ENCODE peak calls at places on chromosomes 4 and X, in five cellular contexts. One of them, this sample, is unnamed.

GRCh38 chr4:183304067-183304466 is 16.0 kb downstream of the CLDN22 start:
- DNase-seq in K562: no peak
- DNase-seq in GM12878: no peak
- DNase-seq in WTC11: no peak
- DNase-seq in HepG2: no peak
- DNase-seq in this sample: no peak

GRCh38 chrX:10129229-10129628 is 27.5 kb upstream of the CLCN4 start:
- DNase-seq in HepG2: no peak
- DNase-seq in WTC11: no peak
- DNase-seq in K562: no peak
- DNase-seq in GM12878: no peak
- DNase-seq in this sample: no peak

GRCh38 chr4:73945674-73946449 is 36.0 kb downstream of the PF4 start:
- DNase-seq in WTC11: no peak
- DNase-seq in GM12878: no peak
- DNase-seq in HepG2: no peak
- DNase-seq in K562: no peak
- DNase-seq in this sample: no peak

GRCh38 chr4:77776182-77777134 is 42.7 kb downstream of the CNOT6L start:
- DNase-seq in GM12878: no peak
- DNase-seq in HepG2: no peak
- DNase-seq in K562: no peak
- DNase-seq in WTC11: no peak
- DNase-seq in this sample: no peak

GRCh38 chrX:39856472-39857121 is 241.2 kb downstream of the BCOR start:
- DNase-seq in K562: no peak
- DNase-seq in WTC11: no peak
- DNase-seq in HepG2: no peak
- DNase-seq in GM12878: no peak
- DNase-seq in this sample: no peak

GRCh38 chr4:4519296-4519898 is 22.5 kb downstream of the STX18 start:
- DNase-seq in WTC11: no peak
- DNase-seq in HepG2: no peak
- DNase-seq in K562: peak
- DNase-seq in GM12878: no peak
- DNase-seq in this sample: no peak

GRCh38 chr4:20418865-20419451 is 167.3 kb downstream of the SLIT2 start:
- DNase-seq in HepG2: peak
- DNase-seq in GM12878: peak
- DNase-seq in K562: no peak
- DNase-seq in WTC11: no peak
- DNase-seq in this sample: no peak

GRCh38 chrX:154698630-154699248 is 45.4 kb upstream of the CTAG2 start:
- DNase-seq in WTC11: peak
- DNase-seq in K562: no peak
- DNase-seq in GM12878: no peak
- DNase-seq in HepG2: no peak
- DNase-seq in this sample: no peak

GRCh38 chrX:346034-346813 is 27.6 kb upstream of the GTPBP6 start:
- DNase-seq in GM12878: no peak
- DNase-seq in WTC11: peak
- DNase-seq in HepG2: no peak
- DNase-seq in K562: no peak
- DNase-seq in this sample: no peak

GRCh38 chr4:41437264-41437566 is 100.7 kb upstream of the LIMCH1 start:
- DNase-seq in HepG2: no peak
- DNase-seq in GM12878: no peak
- DNase-seq in WTC11: no peak
- DNase-seq in K562: no peak
- DNase-seq in this sample: no peak

GRCh38 chr4:98448923-98449322 is 187.7 kb downstream of the RAP1GDS1 start:
- DNase-seq in WTC11: no peak
- DNase-seq in K562: no peak
- DNase-seq in GM12878: no peak
- DNase-seq in HepG2: no peak
- DNase-seq in this sample: no peak

GRCh38 chrX:134423606-134424005 is 36.4 kb upstream of the HPRT1 start:
- DNase-seq in HepG2: peak
- DNase-seq in K562: peak
- DNase-seq in WTC11: no peak
- DNase-seq in GM12878: no peak
- DNase-seq in this sample: no peak

GRCh38 chr4:107155366-107155765 is 119.3 kb upstream of the DKK2 start:
- DNase-seq in GM12878: no peak
- DNase-seq in K562: no peak
- DNase-seq in WTC11: no peak
- DNase-seq in HepG2: no peak
- DNase-seq in this sample: no peak

GRCh38 chrX:110162867-110163266 is 155.0 kb downstream of the AMMECR1 start:
- DNase-seq in HepG2: no peak
- DNase-seq in WTC11: no peak
- DNase-seq in K562: no peak
- DNase-seq in GM12878: no peak
- DNase-seq in this sample: no peak

GRCh38 chr4:74039065-74039763 is 725 bp upstream of the CXCL3 start:
- DNase-seq in WTC11: no peak
- DNase-seq in HepG2: no peak
- DNase-seq in K562: no peak
- DNase-seq in GM12878: no peak
- DNase-seq in this sample: no peak

GRCh38 chr4:170599894-170600293 is 510.1 kb upstream of the AADAT start:
- DNase-seq in HepG2: no peak
- DNase-seq in WTC11: no peak
- DNase-seq in K562: no peak
- DNase-seq in GM12878: no peak
- DNase-seq in this sample: no peak
- TF ChIP-seq ATF2 in HepG2: no peak
- TF ChIP-seq ATF2 in WTC11: no peak
- TF ChIP-seq ATF2 in K562: no peak
- TF ChIP-seq ATF2 in GM12878: no peak
- TF ChIP-seq ATF2 in this sample: no peak

DNA sequence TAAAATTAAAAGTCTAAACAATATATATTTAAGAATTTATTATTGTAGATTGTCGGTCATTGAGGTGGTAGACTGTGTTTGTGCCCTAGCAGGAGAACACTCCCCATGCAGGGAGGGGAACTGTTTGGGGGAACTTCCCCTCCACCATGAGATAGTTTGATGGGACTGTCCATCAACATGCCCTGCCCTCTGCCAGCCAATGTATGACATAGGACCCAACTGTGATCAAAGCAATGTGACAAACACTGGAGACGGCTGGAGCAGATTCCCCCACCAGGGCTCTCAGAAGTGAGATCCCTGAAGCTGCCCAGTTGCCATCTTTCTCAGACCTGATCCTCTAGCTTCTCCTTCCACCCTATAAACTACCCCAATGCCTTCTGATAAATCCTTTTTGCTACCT is 44.9 kb downstream of the SH3KBP1 start:
- DNase-seq in HepG2: no peak
- DNase-seq in GM12878: no peak
- DNase-seq in WTC11: no peak
- DNase-seq in K562: no peak
- DNase-seq in this sample: no peak
- TF ChIP-seq ATF2 in HepG2: no peak
- TF ChIP-seq ATF2 in GM12878: no peak
- TF ChIP-seq ATF2 in WTC11: no peak
- TF ChIP-seq ATF2 in K562: no peak
- TF ChIP-seq ATF2 in this sample: no peak

DNA sequence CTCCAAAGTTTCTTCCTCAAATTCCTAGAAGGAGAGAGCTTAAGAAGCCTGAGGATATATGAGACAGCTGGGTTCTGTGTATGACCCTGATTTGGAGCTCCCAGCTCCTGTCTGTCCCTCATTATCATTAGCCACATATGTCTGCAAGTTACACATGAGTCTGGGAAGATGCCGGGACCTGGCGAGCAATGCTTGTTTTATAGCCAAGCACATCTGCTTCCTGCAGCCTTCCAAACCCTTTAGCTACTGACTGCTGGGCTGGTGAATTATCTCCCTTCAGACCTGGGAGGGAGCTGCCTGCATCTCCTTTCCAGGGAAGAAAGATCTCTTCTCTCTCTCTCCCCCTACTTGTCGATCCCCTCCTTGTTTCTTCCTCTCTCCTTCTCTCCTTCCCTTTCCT is 556.7 kb upstream of the BOD1L1 start:
- DNase-seq in HepG2: no peak
- DNase-seq in GM12878: no peak
- DNase-seq in WTC11: no peak
- DNase-seq in K562: no peak
- DNase-seq in this sample: no peak
- TF ChIP-seq ATF2 in HepG2: no peak
- TF ChIP-seq ATF2 in GM12878: no peak
- TF ChIP-seq ATF2 in WTC11: no peak
- TF ChIP-seq ATF2 in K562: no peak
- TF ChIP-seq ATF2 in this sample: no peak

DNA sequence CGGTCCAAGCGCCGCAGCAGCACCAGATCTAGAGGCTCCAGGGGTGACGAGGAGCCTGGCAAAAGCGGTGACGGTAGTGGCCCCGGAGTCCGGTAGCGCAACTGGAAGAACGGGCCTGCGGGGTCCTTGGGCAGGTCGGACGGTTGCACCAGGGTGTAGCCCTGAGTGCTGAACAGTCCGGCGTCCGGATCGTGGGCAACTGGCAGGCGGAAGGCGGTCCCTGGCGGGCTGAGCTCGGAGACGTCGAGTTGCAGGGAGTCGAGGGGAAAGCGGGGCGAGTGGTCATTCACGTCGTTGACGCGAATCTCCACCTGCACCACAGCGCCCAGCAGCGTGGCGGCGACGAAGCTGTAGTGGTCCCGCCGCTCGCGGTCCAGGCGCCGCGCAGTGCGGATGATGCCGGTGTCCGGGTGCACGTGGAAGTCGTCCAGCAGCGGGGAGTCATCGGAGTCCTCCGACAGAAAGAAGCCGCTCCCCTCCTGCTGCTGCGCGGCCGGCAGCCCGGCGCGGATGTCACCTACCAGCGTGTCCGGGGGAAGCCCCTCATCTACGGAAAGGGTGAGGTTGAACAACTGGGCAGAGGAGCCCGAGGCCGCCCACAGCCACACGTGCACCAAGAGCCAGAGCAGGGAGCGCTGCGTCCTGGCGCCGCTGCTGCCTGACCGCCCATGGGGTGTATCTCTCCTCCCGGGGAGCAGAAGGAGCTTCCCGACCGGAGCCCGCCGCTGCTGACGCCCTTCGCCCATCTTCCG is 834 bp downstream of the DCHS2 start:
- DNase-seq in HepG2: no peak
- DNase-seq in GM12878: no peak
- DNase-seq in K562: no peak
- DNase-seq in WTC11: peak
- DNase-seq in this sample: peak
- TF ChIP-seq ATF2 in HepG2: no peak
- TF ChIP-seq ATF2 in GM12878: no peak
- TF ChIP-seq ATF2 in K562: no peak
- TF ChIP-seq ATF2 in WTC11: peak
- TF ChIP-seq ATF2 in this sample: no peak

GRCh38 chr4:174216935-174217272 is 66.6 kb downstream of the FBXO8 start:
- DNase-seq in WTC11: no peak
- DNase-seq in GM12878: no peak
- DNase-seq in K562: no peak
- DNase-seq in HepG2: no peak
- DNase-seq in this sample: no peak

GRCh38 chr4:174215055-174215454 is 68.4 kb downstream of the FBXO8 start:
- DNase-seq in K562: no peak
- DNase-seq in WTC11: no peak
- DNase-seq in HepG2: no peak
- DNase-seq in GM12878: no peak
- DNase-seq in this sample: no peak

GRCh38 chr4:174215936-174216699 is 67.3 kb downstream of the FBXO8 start:
- DNase-seq in GM12878: no peak
- DNase-seq in K562: no peak
- DNase-seq in WTC11: no peak
- DNase-seq in HepG2: no peak
- DNase-seq in this sample: no peak

GRCh38 chr4:174217273-174218126 is 66.0 kb downstream of the FBXO8 start:
- DNase-seq in WTC11: peak
- DNase-seq in K562: no peak
- DNase-seq in GM12878: no peak
- DNase-seq in HepG2: no peak
- DNase-seq in this sample: no peak

DNA sequence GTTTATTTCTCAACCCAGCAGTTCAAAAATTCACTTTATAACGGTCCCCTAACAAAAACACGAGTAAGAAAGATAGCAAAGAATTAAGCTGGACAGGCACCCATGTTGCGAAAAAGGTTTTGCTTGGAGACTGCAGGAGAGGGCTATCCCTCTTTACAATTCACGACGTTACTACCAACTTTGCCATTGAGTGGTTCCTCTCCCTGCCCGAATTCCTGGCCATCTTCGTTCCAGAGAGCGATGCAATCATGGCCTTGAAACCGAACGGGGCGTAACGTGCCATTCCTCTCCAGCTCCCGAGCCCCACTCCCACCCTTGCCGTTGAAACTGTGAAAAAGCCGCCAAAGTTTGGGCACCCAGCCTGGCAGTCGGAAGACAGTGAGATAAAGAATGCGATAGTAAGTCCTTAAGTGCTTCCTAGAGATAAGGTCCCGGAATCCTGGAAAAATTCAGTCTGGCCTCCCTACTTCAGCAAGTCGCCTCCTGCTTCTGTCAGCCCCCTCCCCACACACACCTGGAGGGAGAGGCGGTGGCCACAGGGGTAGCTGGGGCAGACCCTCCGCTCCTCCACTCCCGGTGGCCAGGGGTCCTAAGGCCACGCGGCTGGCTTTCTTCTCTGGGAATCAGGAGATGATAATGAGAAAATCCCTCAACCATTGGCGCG is 65.2 kb downstream of the FBXO8 start:
- DNase-seq in WTC11: peak
- DNase-seq in HepG2: no peak
- DNase-seq in K562: no peak
- DNase-seq in GM12878: no peak
- DNase-seq in this sample: peak
- TF ChIP-seq ATF2 in WTC11: no peak
- TF ChIP-seq ATF2 in HepG2: no peak
- TF ChIP-seq ATF2 in K562: no peak
- TF ChIP-seq ATF2 in GM12878: no peak
- TF ChIP-seq ATF2 in this sample: no peak

DNA sequence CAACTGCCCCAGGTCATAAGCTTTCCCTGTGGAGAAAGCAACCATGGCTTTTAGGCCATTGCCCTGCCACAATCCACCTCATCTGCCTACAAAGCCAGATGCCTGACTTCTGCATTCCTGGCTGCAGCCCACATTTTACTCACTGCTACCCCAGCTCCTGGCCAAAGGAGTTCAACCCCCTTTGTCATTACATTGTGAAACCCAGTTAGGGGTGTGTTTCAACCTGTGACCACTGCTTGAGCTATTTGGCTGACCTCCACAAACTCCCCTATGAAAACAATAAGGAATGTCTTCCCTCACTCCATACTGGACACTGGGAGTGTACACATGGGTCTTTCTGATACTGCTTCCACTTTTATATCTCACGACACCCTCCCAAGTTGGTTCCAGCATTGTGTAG is 589.2 kb downstream of the SH3BGRL start:
- DNase-seq in K562: no peak
- DNase-seq in GM12878: no peak
- DNase-seq in HepG2: no peak
- DNase-seq in WTC11: no peak
- DNase-seq in this sample: no peak
- TF ChIP-seq ATF2 in K562: no peak
- TF ChIP-seq ATF2 in GM12878: no peak
- TF ChIP-seq ATF2 in HepG2: no peak
- TF ChIP-seq ATF2 in WTC11: no peak
- TF ChIP-seq ATF2 in this sample: no peak